ENCODE peak calls at places on chromosomes 13 and 19, in seven cellular contexts. Z, E, X, A, G, R and B are unnamed samples.
A peak's percentile ranks its signal among the peaks of the same experiment; 100 is the strongest.

GRCh38 chr19:13615890-13616289 is 109.6 kb upstream of the CACNA1A start:
- DNase-seq in Z (no peak), E (no peak), X (peak; percentile 53), A (no peak), G (no peak), R (peak; percentile 32), B (no peak)

GRCh38 chr13:95624020-95624419 is 20.5 kb downstream of the DZIP1 start:
- DNase-seq in Z (peak; percentile 37), E (no peak), X (no peak), A (peak; percentile 75), G (peak; percentile 73), R (no peak), B (no peak)

GRCh38 chr13:48906200-48906599 is 69.5 kb upstream of the FNDC3A start:
- DNase-seq in Z (no peak), E (no peak), X (no peak), A (peak; percentile 17), G (no peak), R (no peak), B (no peak)

GRCh38 chr19:6593651-6594416 is 2.9 kb upstream of the CD70 start:
- DNase-seq in Z (no peak), E (no peak), X (no peak), A (no peak), G (no peak), R (no peak), B (no peak)

GRCh38 chr19:575527-576506 is 3.4 kb downstream of the BSG start:
- DNase-seq in Z (peak; percentile 80), E (no peak), X (peak; percentile 65), A (peak; percentile 48), G (peak; percentile 66), R (no peak), B (no peak)

GRCh38 chr13:93767231-93767916 is 540.8 kb downstream of the GPC6 start:
- DNase-seq in Z (no peak), E (no peak), X (no peak), A (no peak), G (no peak), R (no peak), B (no peak)

GRCh38 chr13:92460479-92460878 is 766.1 kb upstream of the GPC6 start:
- DNase-seq in Z (no peak), E (no peak), X (no peak), A (peak; percentile 6), G (peak; percentile 17), R (no peak), B (no peak)

GRCh38 chr13:97356592-97356991 is 77.4 kb upstream of the RAP2A start:
- DNase-seq in Z (no peak), E (no peak), X (no peak), A (no peak), G (no peak), R (no peak), B (no peak)

GRCh38 chr13:59522652-59523051 is 641.1 kb downstream of the DIAPH3 start:
- DNase-seq in Z (no peak), E (no peak), X (no peak), A (no peak), G (no peak), R (no peak), B (no peak)

GRCh38 chr13:111521030-111521429 is 200.6 kb downstream of the TEX29 start:
- DNase-seq in Z (no peak), E (peak; percentile 57), X (no peak), A (no peak), G (no peak), R (peak; percentile 44), B (no peak)

GRCh38 chr19:16001481-16002312 is 52.9 kb downstream of the OR10H4 start:
- DNase-seq in Z (no peak), E (no peak), X (no peak), A (no peak), G (peak; percentile 82), R (no peak), B (no peak)

GRCh38 chr19:30360378-30361106 is 11.6 kb upstream of the ZNF536 start:
- DNase-seq in Z (no peak), E (no peak), X (no peak), A (no peak), G (no peak), R (no peak), B (no peak)

GRCh38 chr13:98295371-98295770 is 118.3 kb upstream of the RNF113B start:
- DNase-seq in Z (no peak), E (no peak), X (no peak), A (no peak), G (no peak), R (no peak), B (no peak)

GRCh38 chr19:42277821-42278809 is 9.1 kb downstream of the CIC start:
- DNase-seq in Z (peak; percentile 70), E (peak; percentile 75), X (no peak), A (peak; percentile 47), G (peak; percentile 66), R (peak; percentile 79), B (no peak)

GRCh38 chr19:7533925-7534480 is 1.5 kb upstream of the PNPLA6 start:
- DNase-seq in Z (peak; percentile 89), E (peak; percentile 90), X (peak; percentile 89), A (peak; percentile 93), G (peak; percentile 94), R (peak; percentile 95), B (peak; percentile 53)

GRCh38 chr13:44224433-44225149 is 149.0 kb upstream of the SERP2 start:
- DNase-seq in Z (no peak), E (peak; percentile 87), X (no peak), A (no peak), G (peak; percentile 55), R (no peak), B (no peak)

GRCh38 chr19:40921005-40921897 is 39.2 kb upstream of the CYP2A7 start:
- DNase-seq in Z (no peak), E (no peak), X (no peak), A (peak; percentile 86), G (peak; percentile 8), R (no peak), B (no peak)

GRCh38 chr13:30134578-30134977 is 172.8 kb downstream of the KATNAL1 start:
- DNase-seq in Z (no peak), E (no peak), X (no peak), A (no peak), G (no peak), R (no peak), B (no peak)

GRCh38 chr13:46168341-46168740 is 13.6 kb downstream of the LCP1 start:
- DNase-seq in Z (no peak), E (no peak), X (no peak), A (peak; percentile 75), G (peak; percentile 43), R (peak; percentile 81), B (no peak)

GRCh38 chr13:28981530-28981929 is 161.4 kb downstream of the MTUS2 start:
- DNase-seq in Z (no peak), E (peak; percentile 80), X (no peak), A (no peak), G (no peak), R (no peak), B (no peak)

GRCh38 chr19:36837525-36837901 is 674 bp downstream of the ZNF790 start:
- DNase-seq in Z (peak; percentile 19), E (no peak), X (no peak), A (peak; percentile 35), G (no peak), R (no peak), B (no peak)

GRCh38 chr19:41774515-41774980 is 19.2 kb downstream of the CEACAM6 start:
- DNase-seq in Z (no peak), E (no peak), X (no peak), A (peak; percentile 61), G (no peak), R (no peak), B (no peak)

GRCh38 chr19:33639034-33639681 is 17.4 kb downstream of the CHST8 start:
- DNase-seq in Z (no peak), E (peak; percentile 43), X (no peak), A (no peak), G (no peak), R (peak; percentile 51), B (no peak)
- H3K27ac ChIP-seq in Z (no peak overlapping the region), E (no peak overlapping the region), X (no peak overlapping the region), A (no peak overlapping the region), G (no peak overlapping the region), R (no peak overlapping the region), B (no peak overlapping the region)

DNA sequence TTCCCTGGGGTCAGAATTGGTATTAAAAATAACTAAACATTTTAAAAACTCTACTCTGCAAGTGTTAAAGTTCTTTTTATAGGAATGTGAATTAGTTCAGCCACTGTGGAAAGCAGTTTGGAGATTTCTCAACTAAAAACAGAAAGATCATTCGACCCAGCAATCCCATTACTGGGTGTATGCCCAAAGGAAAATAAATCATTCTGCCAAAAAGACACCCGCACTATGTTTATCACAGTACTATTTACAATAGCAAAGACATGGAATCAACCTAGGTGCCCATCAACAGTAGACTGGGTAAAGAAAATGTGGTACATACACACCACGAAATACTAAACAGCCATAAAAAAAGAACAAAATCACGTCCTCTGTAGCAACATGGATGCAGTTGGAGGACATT is 657 bp upstream of the THSD1 start:
- DNase-seq in Z (no peak), E (no peak), X (no peak), A (no peak), G (no peak), R (no peak), B (no peak)
- H3K4me3 ChIP-seq in Z (peak overlapping the region; percentile 27), E (peak overlapping the region; percentile 74), X (peak overlapping the region; percentile 65), A (no peak overlapping the region), G (no peak overlapping the region), R (no peak overlapping the region), B (peak overlapping the region; percentile 76)

GRCh38 chr13:75345191-75345590 is 136.8 kb downstream of the TBC1D4 start:
- DNase-seq in Z (no peak), E (no peak), X (no peak), A (no peak), G (peak; percentile 18), R (no peak), B (no peak)

GRCh38 chr13:75352641-75353327 is 129.2 kb downstream of the TBC1D4 start:
- DNase-seq in Z (no peak), E (no peak), X (no peak), A (no peak), G (no peak), R (no peak), B (no peak)

GRCh38 chr13:75353786-75354193 is 128.2 kb downstream of the TBC1D4 start:
- DNase-seq in Z (no peak), E (no peak), X (no peak), A (no peak), G (peak; percentile 21), R (no peak), B (no peak)

GRCh38 chr13:75347457-75347856 is 134.5 kb downstream of the TBC1D4 start:
- DNase-seq in Z (no peak), E (no peak), X (no peak), A (no peak), G (no peak), R (no peak), B (no peak)

GRCh38 chr13:75347925-75348324 is 134.0 kb downstream of the TBC1D4 start:
- DNase-seq in Z (no peak), E (no peak), X (no peak), A (no peak), G (no peak), R (no peak), B (no peak)
- H3K27ac ChIP-seq in Z (no peak overlapping the region), E (no peak overlapping the region), X (no peak overlapping the region), A (no peak overlapping the region), G (no peak overlapping the region), R (no peak overlapping the region), B (no peak overlapping the region)

DNA sequence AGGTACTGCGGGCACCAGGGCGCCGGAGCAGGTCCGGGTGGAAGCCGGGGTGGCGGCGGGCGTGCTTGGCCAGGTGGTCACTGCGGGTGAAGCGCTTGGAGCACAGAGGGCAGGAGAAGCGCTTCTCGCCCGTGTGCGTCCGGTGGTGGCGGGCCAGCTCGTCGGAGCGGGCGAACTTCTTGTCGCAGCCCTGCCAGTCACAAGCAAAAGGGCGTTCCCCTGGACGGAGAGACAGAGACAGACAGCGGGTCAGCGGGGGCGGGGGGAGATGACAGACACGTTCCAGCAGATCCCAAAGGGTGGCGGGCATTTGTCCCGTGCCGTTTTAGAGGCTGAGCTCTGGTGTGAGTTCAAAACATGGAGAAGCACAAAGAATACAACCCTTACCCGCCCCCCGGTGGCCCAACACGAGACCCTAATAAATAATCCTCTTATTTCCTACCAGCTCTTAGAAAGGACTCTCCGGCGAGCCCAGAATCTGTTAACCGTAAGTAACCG is 6.3 kb upstream of the REXO1 start:
- DNase-seq in Z (peak; percentile 75), E (no peak), X (no peak), A (no peak), G (no peak), R (peak; percentile 89), B (no peak)
- H3K4me3 ChIP-seq in Z (peak overlapping the region; percentile 53), E (no peak overlapping the region), X (no peak overlapping the region), A (no peak overlapping the region), G (no peak overlapping the region), R (peak overlapping the region; percentile 57), B (peak overlapping the region; percentile 41)